ENCODE peak calls at places on chromosomes 1 and 21, in eight cellular contexts. D is EH; N is activated naive CD8-positive, alpha-beta T cell treated with anti-CD3 and anti-CD28 coated beads, Interleukin-2, amount 10 ng/mL, durations not matched to agents 7 days and 5 days; B is nucleus accumbens; J is uterus; A is heart right ventricle; Y is HEK293T; V is NCI-H1436. O is an unnamed sample.
A peak's percentile ranks its signal among the peaks of the same experiment; 100 is the strongest.

GRCh38 chr21:37712204-37712934 is 203.9 kb downstream of the KCNJ6 start:
- DNase-seq in D (peak; percentile 80), N (peak; percentile 46), B (no peak), J (no peak), A (peak; percentile 63), Y (peak; percentile 73), V (peak; percentile 70), O (peak; percentile 54)

GRCh38 chr1:201591981-201592380 is 53.1 kb downstream of the NAV1 start:
- DNase-seq in D (no peak), N (no peak), B (no peak), J (no peak), A (no peak), Y (no peak), V (no peak), O (no peak)

GRCh38 chr1:117150316-117150715 is 28.8 kb upstream of the TRIM45 start:
- DNase-seq in D (peak; percentile 12), N (no peak), B (no peak), J (no peak), A (no peak), Y (no peak), V (no peak), O (no peak)

GRCh38 chr1:205187420-205187819 is 24.1 kb downstream of the DSTYK start:
- DNase-seq in D (no peak), N (no peak), B (no peak), J (no peak), A (no peak), Y (no peak), V (no peak), O (no peak)

GRCh38 chr1:155858805-155859233 is 548 bp upstream of the SYT11 start:
- DNase-seq in D (no peak), N (peak; percentile 38), B (no peak), J (peak; percentile 55), A (peak; percentile 5), Y (no peak), V (no peak), O (no peak)

GRCh38 chr1:218025454-218025853 is 259.6 kb upstream of the RRP15 start:
- DNase-seq in D (peak; percentile 48), N (no peak), B (no peak), J (no peak), A (no peak), Y (no peak), V (no peak), O (no peak)

GRCh38 chr1:207502726-207503125 is 6.8 kb downstream of the CR1 start:
- DNase-seq in D (no peak), N (no peak), B (no peak), J (no peak), A (no peak), Y (no peak), V (no peak), O (no peak)

GRCh38 chr1:111582016-111582415 is 37.6 kb upstream of the RAP1A start:
- DNase-seq in D (no peak), N (no peak), B (no peak), J (no peak), A (no peak), Y (no peak), V (no peak), O (no peak)

GRCh38 chr1:119617751-119618691 is 30.0 kb downstream of the ZNF697 start:
- DNase-seq in D (peak; percentile 21), N (no peak), B (no peak), J (no peak), A (peak; percentile 22), Y (no peak), V (no peak), O (no peak)

GRCh38 chr21:27694667-27695066 is 727.8 kb upstream of the ADAMTS5 start:
- DNase-seq in D (peak; percentile 45), N (no peak), B (no peak), J (no peak), A (no peak), Y (no peak), V (no peak), O (no peak)

GRCh38 chr1:207002731-207003146 is 29.8 kb downstream of the C1orf116 start:
- DNase-seq in D (peak; percentile 50), N (no peak), B (no peak), J (no peak), A (no peak), Y (no peak), V (no peak), O (no peak)

GRCh38 chr21:31566611-31567010 is 92.9 kb upstream of the SOD1 start:
- DNase-seq in D (no peak), N (no peak), B (no peak), J (no peak), A (no peak), Y (no peak), V (no peak), O (no peak)

GRCh38 chr1:236307437-236307836 is 25.7 kb upstream of the ERO1B start:
- DNase-seq in D (no peak), N (no peak), B (no peak), J (no peak), A (no peak), Y (peak; percentile 49), V (no peak), O (no peak)

GRCh38 chr1:95437011-95437410 is 203.0 kb downstream of the RWDD3 start:
- DNase-seq in D (no peak), N (no peak), B (no peak), J (no peak), A (no peak), Y (no peak), V (no peak), O (no peak)

GRCh38 chr1:71157715-71158114 is 76.9 kb upstream of the ZRANB2 start:
- DNase-seq in D (no peak), N (no peak), B (no peak), J (no peak), A (no peak), Y (no peak), V (no peak), O (no peak)

GRCh38 chr1:78355646-78356045 is 135.1 kb upstream of the PTGFR start:
- DNase-seq in D (peak; percentile 56), N (no peak), B (no peak), J (no peak), A (no peak), Y (no peak), V (no peak), O (no peak)

GRCh38 chr1:18874600-18874999 is 15.1 kb upstream of the TAS1R2 start:
- DNase-seq in D (no peak), N (no peak), B (no peak), J (no peak), A (no peak), Y (no peak), V (no peak), O (no peak)

O was measured in substantia nigra.